ENCODE peak calls at places on chromosomes 2 and 18, in eight cellular contexts. A, I, Z, G, W, H, X and M are unnamed samples.

GRCh38 chr2:101341901-101342624 is 33.6 kb upstream of the RNF149 start:
- DNase-seq in A (peak; percentile 76), I (peak; percentile 29), Z (peak; percentile 41), G (peak; percentile 78), W (peak; percentile 29), H (peak; percentile 68), X (peak; percentile 81), M (peak; percentile 81)

GRCh38 chr2:28750316-28751101 is 1.1 kb upstream of the PPP1CB start:
- DNase-seq in A (no peak), I (no peak), Z (no peak), G (no peak), W (no peak), H (peak; percentile 37), X (peak; percentile 56), M (no peak)

GRCh38 chr2:221245045-221245444 is 327.1 kb downstream of the EPHA4 start:
- DNase-seq in A (no peak), I (no peak), Z (no peak), G (no peak), W (no peak), H (no peak), X (peak; percentile 4), M (no peak)

GRCh38 chr2:151033454-151034248 is 228.0 kb downstream of the RBM43 start:
- DNase-seq in A (no peak), I (no peak), Z (no peak), G (no peak), W (no peak), H (no peak), X (no peak), M (no peak)

GRCh38 chr18:77223653-77224052 is 26.0 kb upstream of the GALR1 start:
- DNase-seq in A (no peak), I (peak; percentile 8), Z (no peak), G (no peak), W (no peak), H (peak; percentile 26), X (peak; percentile 46), M (no peak)

GRCh38 chr2:165376571-165376975 is 92.9 kb upstream of the CSRNP3 start:
- DNase-seq in A (no peak), I (no peak), Z (no peak), G (no peak), W (no peak), H (no peak), X (no peak), M (no peak)

GRCh38 chr18:13447621-13448020 is 229.1 kb downstream of the LDLRAD4 start:
- DNase-seq in A (no peak), I (no peak), Z (no peak), G (peak; percentile 86), W (peak; percentile 57), H (peak; percentile 83), X (no peak), M (no peak)

GRCh38 chr2:195543902-195544894 is 112.8 kb upstream of the SLC39A10 start:
- DNase-seq in A (no peak), I (peak; percentile 56), Z (no peak), G (no peak), W (no peak), H (peak; percentile 50), X (peak; percentile 56), M (no peak)

GRCh38 chr2:146438246-146438645 is 1406.6 kb upstream of the ACVR2A start:
- DNase-seq in A (no peak), I (no peak), Z (no peak), G (no peak), W (no peak), H (no peak), X (no peak), M (no peak)

GRCh38 chr2:160756481-160756880 is 262.9 kb upstream of the RBMS1 start:
- DNase-seq in A (no peak), I (no peak), Z (no peak), G (no peak), W (no peak), H (no peak), X (no peak), M (no peak)

GRCh38 chr2:170090229-170090628 is 87.7 kb upstream of the MYO3B start:
- DNase-seq in A (no peak), I (no peak), Z (no peak), G (no peak), W (no peak), H (no peak), X (no peak), M (no peak)

GRCh38 chr2:27710640-27711430 is 47.1 kb downstream of the SLC4A1AP start:
- DNase-seq in A (no peak), I (no peak), Z (no peak), G (peak; percentile 56), W (no peak), H (peak; percentile 48), X (peak; percentile 73), M (no peak)

GRCh38 chr2:204110250-204111183 is 174.0 kb downstream of the ICOS start:
- DNase-seq in A (peak; percentile 36), I (no peak), Z (peak; percentile 27), G (no peak), W (no peak), H (peak; percentile 19), X (peak; percentile 76), M (no peak)

GRCh38 chr2:169743549-169743948 is 9.9 kb downstream of the KLHL23 start:
- DNase-seq in A (peak; percentile 51), I (no peak), Z (no peak), G (no peak), W (no peak), H (no peak), X (no peak), M (no peak)

GRCh38 chr2:201733544-201733943 is 35.1 kb upstream of the MPP4 start:
- DNase-seq in A (no peak), I (no peak), Z (no peak), G (no peak), W (no peak), H (no peak), X (no peak), M (no peak)

GRCh38 chr2:116510117-116510671 is 1304.3 kb upstream of the DDX18 start:
- DNase-seq in A (no peak), I (no peak), Z (no peak), G (no peak), W (no peak), H (no peak), X (peak; percentile 49), M (no peak)

GRCh38 chr2:71865391-71865965 is 282.2 kb downstream of the CYP26B1 start:
- DNase-seq in A (no peak), I (no peak), Z (no peak), G (no peak), W (no peak), H (no peak), X (no peak), M (no peak)